ENCODE peak calls at places on chromosomes 2 and 18, in ten cellular contexts. One of them, this sample, is unnamed.

GRCh38 chr2:220847006-220847405 is 725.1 kb downstream of the EPHA4 start:
- DNase-seq in SW 1271: no peak
- DNase-seq in H7: no peak
- DNase-seq in fibroblast of lung: peak; percentile 62
- DNase-seq in M059J: no peak
- DNase-seq in adrenal gland: no peak
- DNase-seq in posterior cingulate gyrus: no peak
- DNase-seq in breast epithelium: no peak
- DNase-seq in B cell: no peak
- DNase-seq in tibial nerve: no peak
- DNase-seq in this sample: no peak

GRCh38 chr18:23049698-23050373 is 85.4 kb upstream of the CABLES1 start:
- DNase-seq in posterior cingulate gyrus: no peak
- DNase-seq in M059J: peak; percentile 73
- DNase-seq in tibial nerve: no peak
- DNase-seq in B cell: no peak
- DNase-seq in SW 1271: no peak
- DNase-seq in H7: no peak
- DNase-seq in breast epithelium: no peak
- DNase-seq in fibroblast of lung: no peak
- DNase-seq in adrenal gland: no peak
- DNase-seq in this sample: no peak

GRCh38 chr18:47397671-47398319 is 146.3 kb upstream of the SKOR2 start:
- DNase-seq in breast epithelium: no peak
- DNase-seq in SW 1271: no peak
- DNase-seq in tibial nerve: no peak
- DNase-seq in M059J: no peak
- DNase-seq in H7: peak; percentile 70
- DNase-seq in fibroblast of lung: no peak
- DNase-seq in posterior cingulate gyrus: no peak
- DNase-seq in B cell: no peak
- DNase-seq in adrenal gland: no peak
- DNase-seq in this sample: no peak

GRCh38 chr2:233064526-233065199 is 4.5 kb downstream of the INPP5D start:
- DNase-seq in H7: no peak
- DNase-seq in fibroblast of lung: no peak
- DNase-seq in B cell: no peak
- DNase-seq in breast epithelium: no peak
- DNase-seq in posterior cingulate gyrus: no peak
- DNase-seq in tibial nerve: no peak
- DNase-seq in adrenal gland: no peak
- DNase-seq in SW 1271: no peak
- DNase-seq in M059J: no peak
- DNase-seq in this sample: no peak

GRCh38 chr2:112277591-112278220 is 2.3 kb downstream of the ZC3H6 start:
- DNase-seq in fibroblast of lung: no peak
- DNase-seq in H7: no peak
- DNase-seq in tibial nerve: no peak
- DNase-seq in adrenal gland: no peak
- DNase-seq in posterior cingulate gyrus: no peak
- DNase-seq in B cell: no peak
- DNase-seq in SW 1271: no peak
- DNase-seq in M059J: no peak
- DNase-seq in breast epithelium: no peak
- DNase-seq in this sample: no peak

GRCh38 chr2:96353032-96353561 is 17.5 kb downstream of the NCAPH start:
- DNase-seq in adrenal gland: peak; percentile 52
- DNase-seq in M059J: no peak
- DNase-seq in tibial nerve: no peak
- DNase-seq in SW 1271: no peak
- DNase-seq in posterior cingulate gyrus: no peak
- DNase-seq in breast epithelium: peak; percentile 67
- DNase-seq in fibroblast of lung: no peak
- DNase-seq in B cell: no peak
- DNase-seq in H7: no peak
- DNase-seq in this sample: no peak

GRCh38 chr2:45988879-45989278 is 308.3 kb upstream of the EPAS1 start:
- DNase-seq in adrenal gland: no peak
- DNase-seq in H7: no peak
- DNase-seq in tibial nerve: no peak
- DNase-seq in M059J: no peak
- DNase-seq in SW 1271: no peak
- DNase-seq in posterior cingulate gyrus: no peak
- DNase-seq in B cell: no peak
- DNase-seq in breast epithelium: no peak
- DNase-seq in fibroblast of lung: no peak
- DNase-seq in this sample: no peak

GRCh38 chr2:70596739-70597138 is 43.1 kb upstream of the TGFA start:
- DNase-seq in tibial nerve: no peak
- DNase-seq in SW 1271: no peak
- DNase-seq in H7: no peak
- DNase-seq in breast epithelium: no peak
- DNase-seq in adrenal gland: no peak
- DNase-seq in fibroblast of lung: peak; percentile 67
- DNase-seq in posterior cingulate gyrus: no peak
- DNase-seq in B cell: no peak
- DNase-seq in M059J: peak; percentile 97
- DNase-seq in this sample: no peak

GRCh38 chr2:2798337-2798736 is 467.3 kb upstream of the MYT1L start:
- DNase-seq in tibial nerve: no peak
- DNase-seq in posterior cingulate gyrus: no peak
- DNase-seq in H7: peak; percentile 4
- DNase-seq in B cell: no peak
- DNase-seq in adrenal gland: no peak
- DNase-seq in fibroblast of lung: no peak
- DNase-seq in breast epithelium: no peak
- DNase-seq in SW 1271: no peak
- DNase-seq in M059J: no peak
- DNase-seq in this sample: no peak

GRCh38 chr2:178829299-178829698 is 22.1 kb upstream of the TTN start:
- DNase-seq in posterior cingulate gyrus: no peak
- DNase-seq in tibial nerve: no peak
- DNase-seq in fibroblast of lung: peak; percentile 29
- DNase-seq in H7: no peak
- DNase-seq in adrenal gland: no peak
- DNase-seq in SW 1271: no peak
- DNase-seq in breast epithelium: no peak
- DNase-seq in M059J: peak; percentile 33
- DNase-seq in B cell: no peak
- DNase-seq in this sample: no peak

GRCh38 chr18:75369026-75369425 is 58.5 kb downstream of the SMIM21 start:
- DNase-seq in SW 1271: no peak
- DNase-seq in H7: no peak
- DNase-seq in breast epithelium: no peak
- DNase-seq in adrenal gland: no peak
- DNase-seq in B cell: no peak
- DNase-seq in posterior cingulate gyrus: no peak
- DNase-seq in M059J: no peak
- DNase-seq in fibroblast of lung: no peak
- DNase-seq in tibial nerve: no peak
- DNase-seq in this sample: no peak

GRCh38 chr18:3330622-3331021 is 68.7 kb downstream of the MYL12B start:
- DNase-seq in fibroblast of lung: no peak
- DNase-seq in tibial nerve: no peak
- DNase-seq in H7: no peak
- DNase-seq in SW 1271: no peak
- DNase-seq in posterior cingulate gyrus: no peak
- DNase-seq in adrenal gland: no peak
- DNase-seq in B cell: no peak
- DNase-seq in breast epithelium: no peak
- DNase-seq in M059J: no peak
- DNase-seq in this sample: no peak

GRCh38 chr2:160105366-160105765 is 43.0 kb upstream of the PLA2R1 start:
- DNase-seq in H7: no peak
- DNase-seq in posterior cingulate gyrus: no peak
- DNase-seq in tibial nerve: no peak
- DNase-seq in adrenal gland: no peak
- DNase-seq in B cell: no peak
- DNase-seq in M059J: no peak
- DNase-seq in fibroblast of lung: no peak
- DNase-seq in breast epithelium: no peak
- DNase-seq in SW 1271: no peak
- DNase-seq in this sample: no peak

GRCh38 chr18:47526147-47526546 is 274.7 kb upstream of the SKOR2 start:
- DNase-seq in adrenal gland: no peak
- DNase-seq in M059J: no peak
- DNase-seq in H7: peak; percentile 46
- DNase-seq in fibroblast of lung: no peak
- DNase-seq in tibial nerve: no peak
- DNase-seq in B cell: no peak
- DNase-seq in SW 1271: no peak
- DNase-seq in posterior cingulate gyrus: no peak
- DNase-seq in breast epithelium: no peak
- DNase-seq in this sample: no peak

GRCh38 chr2:158928965-158929364 is 39.5 kb upstream of the TANC1 start:
- DNase-seq in SW 1271: no peak
- DNase-seq in fibroblast of lung: no peak
- DNase-seq in tibial nerve: no peak
- DNase-seq in M059J: no peak
- DNase-seq in posterior cingulate gyrus: no peak
- DNase-seq in breast epithelium: no peak
- DNase-seq in adrenal gland: no peak
- DNase-seq in B cell: no peak
- DNase-seq in H7: no peak
- DNase-seq in this sample: no peak

GRCh38 chr2:190444954-190445353 is 36.8 kb downstream of the MFSD6 start:
- DNase-seq in B cell: no peak
- DNase-seq in SW 1271: no peak
- DNase-seq in posterior cingulate gyrus: no peak
- DNase-seq in breast epithelium: no peak
- DNase-seq in H7: no peak
- DNase-seq in tibial nerve: no peak
- DNase-seq in M059J: no peak
- DNase-seq in adrenal gland: no peak
- DNase-seq in fibroblast of lung: no peak
- DNase-seq in this sample: no peak

GRCh38 chr2:642431-642815 is 34.8 kb downstream of the TMEM18 start:
- DNase-seq in fibroblast of lung: no peak
- DNase-seq in adrenal gland: no peak
- DNase-seq in SW 1271: no peak
- DNase-seq in M059J: no peak
- DNase-seq in breast epithelium: no peak
- DNase-seq in B cell: no peak
- DNase-seq in tibial nerve: no peak
- DNase-seq in H7: no peak
- DNase-seq in posterior cingulate gyrus: no peak
- DNase-seq in this sample: no peak

GRCh38 chr2:215983581-215984351 is 29.6 kb downstream of the MREG start:
- DNase-seq in SW 1271: no peak
- DNase-seq in H7: no peak
- DNase-seq in fibroblast of lung: no peak
- DNase-seq in B cell: no peak
- DNase-seq in tibial nerve: no peak
- DNase-seq in adrenal gland: no peak
- DNase-seq in posterior cingulate gyrus: no peak
- DNase-seq in M059J: no peak
- DNase-seq in breast epithelium: no peak
- DNase-seq in this sample: no peak

GRCh38 chr2:27855476-27855875 is 34.7 kb downstream of the RBKS start:
- DNase-seq in fibroblast of lung: peak; percentile 92
- DNase-seq in B cell: no peak
- DNase-seq in H7: no peak
- DNase-seq in adrenal gland: no peak
- DNase-seq in SW 1271: no peak
- DNase-seq in tibial nerve: no peak
- DNase-seq in breast epithelium: no peak
- DNase-seq in M059J: peak; percentile 77
- DNase-seq in posterior cingulate gyrus: no peak
- DNase-seq in this sample: no peak

GRCh38 chr18:22705328-22705727 is 227.8 kb upstream of the RBBP8 start:
- DNase-seq in B cell: no peak
- DNase-seq in adrenal gland: no peak
- DNase-seq in tibial nerve: no peak
- DNase-seq in breast epithelium: no peak
- DNase-seq in fibroblast of lung: peak; percentile 89
- DNase-seq in M059J: peak; percentile 82
- DNase-seq in H7: no peak
- DNase-seq in SW 1271: no peak
- DNase-seq in posterior cingulate gyrus: no peak
- DNase-seq in this sample: no peak

GRCh38 chr2:228329279-228329678 is 147.8 kb upstream of the SPHKAP start:
- DNase-seq in SW 1271: no peak
- DNase-seq in tibial nerve: no peak
- DNase-seq in adrenal gland: no peak
- DNase-seq in posterior cingulate gyrus: no peak
- DNase-seq in H7: no peak
- DNase-seq in B cell: no peak
- DNase-seq in fibroblast of lung: no peak
- DNase-seq in M059J: no peak
- DNase-seq in breast epithelium: no peak
- DNase-seq in this sample: no peak

GRCh38 chr2:237388036-237388435 is 25.9 kb downstream of the COL6A3 start:
- DNase-seq in B cell: no peak
- DNase-seq in adrenal gland: no peak
- DNase-seq in fibroblast of lung: peak; percentile 22
- DNase-seq in M059J: no peak
- DNase-seq in H7: no peak
- DNase-seq in breast epithelium: no peak
- DNase-seq in posterior cingulate gyrus: no peak
- DNase-seq in tibial nerve: no peak
- DNase-seq in SW 1271: no peak
- DNase-seq in this sample: no peak

GRCh38 chr2:6343076-6343475 is 522.6 kb downstream of the CMPK2 start:
- DNase-seq in posterior cingulate gyrus: no peak
- DNase-seq in tibial nerve: no peak
- DNase-seq in B cell: no peak
- DNase-seq in adrenal gland: no peak
- DNase-seq in breast epithelium: no peak
- DNase-seq in M059J: no peak
- DNase-seq in fibroblast of lung: no peak
- DNase-seq in H7: no peak
- DNase-seq in SW 1271: no peak
- DNase-seq in this sample: no peak

GRCh38 chr2:224039080-224039769 is at the start of gene SERPINE2:
- DNase-seq in M059J: peak; percentile 80
- DNase-seq in breast epithelium: no peak
- DNase-seq in H7: peak; percentile 94
- DNase-seq in fibroblast of lung: peak; percentile 56
- DNase-seq in adrenal gland: peak; percentile 16
- DNase-seq in tibial nerve: no peak
- DNase-seq in B cell: peak; percentile 59
- DNase-seq in posterior cingulate gyrus: peak; percentile 92
- DNase-seq in SW 1271: peak; percentile 52
- DNase-seq in this sample: peak; percentile 54